ENCODE peak calls at places on chromosomes 4 and X, in seven cellular contexts. E is astrocyte of the spinal cord, T is heart left ventricle, N is DND-41, U is bronchial epithelial cell, W is fibroblast of lung, V is cardiac fibroblast. M is an unnamed sample.

GRCh38 chr4:70778888-70779422 is 57.2 kb downstream of the RUFY3 start:
- DNase-seq in E (no peak), T (no peak), N (no peak), U (peak), W (peak), V (peak), M (no peak)

GRCh38 chr4:154928640-154929257 is 147.7 kb downstream of the RBM46 start:
- DNase-seq in E (peak), T (no peak), N (no peak), U (peak), W (peak), V (peak), M (peak)

GRCh38 chr4:60746172-60746571 is 454.0 kb upstream of the ADGRL3 start:
- DNase-seq in E (no peak), T (no peak), N (no peak), U (peak), W (no peak), V (no peak), M (no peak)

GRCh38 chr4:6658635-6659075 is 18.2 kb downstream of the MRFAP1 start:
- DNase-seq in E (no peak), T (peak), N (no peak), U (no peak), W (peak), V (peak), M (no peak)

GRCh38 chr4:12723849-12724447 is 760.2 kb downstream of the RAB28 start:
- DNase-seq in E (no peak), T (peak), N (no peak), U (no peak), W (no peak), V (peak), M (no peak)

GRCh38 chrX:146238173-146238572 is 420.5 kb downstream of the SLITRK2 start:
- DNase-seq in E (no peak), T (no peak), N (no peak), U (peak), W (no peak), V (no peak), M (no peak)

GRCh38 chr4:82721819-82722423 is 76.7 kb downstream of the SCD5 start:
- DNase-seq in E (no peak), T (peak), N (peak), U (peak), W (peak), V (no peak), M (no peak)

GRCh38 chr4:153197301-153197700 is 6.9 kb upstream of the TRIM2 start:
- DNase-seq in E (no peak), T (no peak), N (no peak), U (no peak), W (no peak), V (no peak), M (no peak)

GRCh38 chr4:154622598-154622997 is 10.1 kb upstream of the FGG start:
- DNase-seq in E (peak), T (no peak), N (peak), U (peak), W (peak), V (peak), M (no peak)

GRCh38 chr4:85500110-85500867 is 25.3 kb downstream of the ARHGAP24 start:
- DNase-seq in E (no peak), T (no peak), N (no peak), U (peak), W (peak), V (no peak), M (no peak)

GRCh38 chrX:105463483-105463882 is 243.0 kb upstream of the TEX13A start:
- DNase-seq in E (no peak), T (no peak), N (no peak), U (peak), W (peak), V (peak), M (no peak)

GRCh38 chr4:114272226-114272625 is 292.8 kb upstream of the ARSJ start:
- DNase-seq in E (peak), T (no peak), N (no peak), U (peak), W (peak), V (peak), M (peak)

GRCh38 chrX:47540754-47541538 is 20.1 kb upstream of the ARAF start:
- DNase-seq in E (peak), T (peak), N (no peak), U (peak), W (peak), V (peak), M (peak)

GRCh38 chr4:30413915-30414314 is 306.3 kb upstream of the PCDH7 start:
- DNase-seq in E (no peak), T (no peak), N (no peak), U (no peak), W (no peak), V (no peak), M (no peak)

GRCh38 chrX:4240541-4241194 is 527.2 kb upstream of the PRKX start:
- DNase-seq in E (no peak), T (no peak), N (peak), U (no peak), W (no peak), V (no peak), M (no peak)

GRCh38 chr4:77176606-77177005 is 19.6 kb downstream of the CCNG2 start:
- DNase-seq in E (no peak), T (no peak), N (no peak), U (peak), W (no peak), V (no peak), M (no peak)

GRCh38 chr4:185201983-185202962 is 1.5 kb downstream of the CFAP97 start:
- DNase-seq in E (no peak), T (no peak), N (no peak), U (no peak), W (peak), V (peak), M (no peak)

GRCh38 chrX:4091046-4091760 is 377.8 kb upstream of the PRKX start:
- DNase-seq in E (no peak), T (no peak), N (no peak), U (peak), W (no peak), V (no peak), M (no peak)

GRCh38 chr4:39062094-39062493 is at the start of gene KLHL5:
- DNase-seq in E (peak), T (no peak), N (no peak), U (no peak), W (no peak), V (no peak), M (no peak)

GRCh38 chr4:16686195-16686594 is 212.2 kb downstream of the LDB2 start:
- DNase-seq in E (peak), T (no peak), N (no peak), U (peak), W (peak), V (peak), M (peak)

GRCh38 chrX:137916090-137916746 is 350.3 kb downstream of the ZIC3 start:
- DNase-seq in E (no peak), T (no peak), N (no peak), U (no peak), W (no peak), V (no peak), M (no peak)

GRCh38 chrX:132127748-132128147 is at the start of gene FRMD7:
- DNase-seq in E (peak), T (no peak), N (no peak), U (no peak), W (peak), V (peak), M (no peak)

GRCh38 chrX:36963852-36964251 is 44.3 kb upstream of the FAM47C start:
- DNase-seq in E (no peak), T (no peak), N (no peak), U (no peak), W (no peak), V (no peak), M (no peak)

GRCh38 chrX:74015379-74016019 is 288.5 kb upstream of the ZCCHC13 start:
- DNase-seq in E (peak), T (peak), N (peak), U (peak), W (peak), V (peak), M (peak)

GRCh38 chr4:8272472-8273428 is 3.2 kb downstream of the HTRA3 start:
- DNase-seq in E (no peak), T (peak), N (no peak), U (no peak), W (peak), V (peak), M (no peak)

GRCh38 chr4:7744131-7744804 is 195.4 kb downstream of the AFAP1 start:
- DNase-seq in E (no peak), T (no peak), N (no peak), U (no peak), W (no peak), V (no peak), M (no peak)

GRCh38 chr4:135185256-135185655 is 983.7 kb upstream of the PABPC4L start:
- DNase-seq in E (no peak), T (no peak), N (no peak), U (peak), W (no peak), V (no peak), M (no peak)

GRCh38 chrX:46840946-46841740 is 4.3 kb downstream of the RP2 start:
- DNase-seq in E (no peak), T (peak), N (no peak), U (peak), W (peak), V (peak), M (no peak)

GRCh38 chr4:13367244-13367643 is 116.9 kb downstream of the RAB28 start:
- DNase-seq in E (no peak), T (no peak), N (no peak), U (no peak), W (no peak), V (no peak), M (no peak)

GRCh38 chrX:641671-642435 is 11.3 kb downstream of the SHOX start:
- DNase-seq in E (no peak), T (no peak), N (no peak), U (no peak), W (no peak), V (no peak), M (no peak)

GRCh38 chr4:158817562-158818370 is 48.9 kb downstream of the FNIP2 start:
- DNase-seq in E (no peak), T (no peak), N (no peak), U (no peak), W (no peak), V (no peak), M (no peak)

GRCh38 chr4:127622923-127623754 is 9.6 kb upstream of the INTU start:
- DNase-seq in E (peak), T (no peak), N (no peak), U (peak), W (peak), V (peak), M (no peak)

GRCh38 chrX:17842769-17843525 is 18.2 kb downstream of the RAI2 start:
- DNase-seq in E (no peak), T (no peak), N (no peak), U (peak), W (peak), V (no peak), M (no peak)

GRCh38 chr4:99202536-99202935 is 16.5 kb downstream of the ADH6 start:
- DNase-seq in E (no peak), T (peak), N (no peak), U (no peak), W (peak), V (peak), M (no peak)

GRCh38 chrX:46662594-46662993 is 89.0 kb downstream of the CHST7 start:
- DNase-seq in E (no peak), T (no peak), N (no peak), U (no peak), W (no peak), V (no peak), M (no peak)

DNA sequence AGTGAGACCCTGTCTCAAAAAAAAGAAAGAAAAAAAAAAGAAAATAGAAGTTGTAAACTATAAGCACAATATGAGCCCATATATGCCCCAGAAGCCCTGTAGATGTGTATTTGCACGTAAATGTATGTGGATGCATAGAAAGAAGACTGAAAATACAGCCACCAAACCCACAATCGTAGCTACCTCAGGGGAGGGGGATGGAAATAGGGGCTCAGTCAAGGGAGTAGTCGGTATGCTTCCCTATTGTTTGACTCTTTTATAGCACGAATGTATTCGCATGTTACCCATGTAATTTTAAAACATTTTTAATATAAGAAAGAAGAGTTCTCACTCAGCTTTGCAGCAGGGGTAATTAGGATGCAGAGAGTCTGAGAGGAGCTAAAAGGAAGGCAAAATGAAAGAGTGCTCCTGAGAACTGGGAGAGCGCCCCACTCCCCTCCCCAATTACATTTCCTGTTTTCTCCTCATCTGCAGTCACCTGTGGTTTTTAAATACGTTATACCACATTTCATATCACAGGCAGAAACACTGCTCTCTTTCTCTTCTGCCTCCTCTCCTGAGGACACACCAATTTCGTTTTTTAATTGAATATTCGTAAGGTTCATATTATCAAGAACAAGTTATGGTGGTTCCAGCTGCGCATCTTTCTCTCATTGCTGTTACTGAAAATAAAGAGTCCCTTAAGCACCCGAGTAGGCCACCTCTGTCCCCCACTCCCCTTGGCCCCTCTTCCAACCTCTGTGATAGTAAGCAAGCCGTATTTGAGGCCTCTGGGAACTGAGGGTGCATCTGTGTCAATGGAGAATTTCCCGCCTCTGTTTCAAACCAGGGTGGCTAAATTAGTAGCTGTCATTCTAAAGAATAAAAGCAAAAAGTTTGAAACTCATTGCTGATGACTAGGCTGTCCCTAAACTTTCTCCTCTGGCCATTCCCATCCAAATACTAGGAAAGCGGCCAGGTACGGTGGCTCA is 10.7 kb downstream of the SEPTIN6 start:
- DNase-seq in E (no peak), T (no peak), N (peak), U (no peak), W (no peak), V (no peak), M (no peak)
- H3K4me3 ChIP-seq in E (no peak), T (no peak), N (no peak), U (no peak), W (no peak), V (no peak), M (no peak)

GRCh38 chr4:149896428-149896827 is 80.8 kb upstream of the IQCM start:
- DNase-seq in E (peak), T (peak), N (no peak), U (peak), W (peak), V (peak), M (peak)

GRCh38 chr4:149901128-149901527 is 85.5 kb upstream of the IQCM start:
- DNase-seq in E (no peak), T (no peak), N (no peak), U (no peak), W (no peak), V (no peak), M (no peak)

DNA sequence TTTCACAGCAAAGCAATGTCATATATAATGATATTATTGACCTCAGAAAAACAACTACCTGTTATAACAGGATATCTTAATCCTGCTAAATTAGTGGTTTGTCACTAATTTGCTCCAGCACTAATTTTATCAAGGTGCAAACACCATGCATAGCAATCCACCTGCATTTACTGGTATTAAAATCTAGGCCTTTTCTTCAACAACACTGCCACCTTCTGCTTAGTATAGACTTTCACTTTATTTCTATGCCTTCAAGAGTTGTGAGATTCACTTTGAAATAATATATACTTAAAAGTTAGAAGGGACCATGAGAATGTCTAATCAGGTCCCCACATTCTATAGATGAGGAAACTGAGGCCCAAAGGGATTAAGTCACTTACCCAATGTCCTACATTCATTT is 82.1 kb upstream of the IQCM start:
- DNase-seq in E (peak), T (no peak), N (no peak), U (peak), W (peak), V (peak), M (no peak)
- TF ChIP-seq CTCF in E (no peak), T (peak), N (peak), U (peak), W (peak), V (peak), M (peak)

GRCh38 chr4:79467246-79467932 is 59.4 kb upstream of the GK2 start:
- DNase-seq in E (peak), T (no peak), N (no peak), U (peak), W (peak), V (peak), M (no peak)
- H3K4me3 ChIP-seq in E (no peak), T (no peak), N (no peak), U (no peak), W (no peak), V (no peak), M (no peak)

GRCh38 chrX:19902110-19902509 is 14.7 kb upstream of the SH3KBP1 start:
- DNase-seq in E (no peak), T (peak), N (no peak), U (no peak), W (no peak), V (peak), M (no peak)

GRCh38 chrX:19893722-19894121 is 6.3 kb upstream of the SH3KBP1 start:
- DNase-seq in E (peak), T (no peak), N (no peak), U (peak), W (no peak), V (peak), M (no peak)

GRCh38 chrX:19899234-19899788 is 11.9 kb upstream of the SH3KBP1 start:
- DNase-seq in E (no peak), T (no peak), N (no peak), U (no peak), W (peak), V (no peak), M (no peak)

DNA sequence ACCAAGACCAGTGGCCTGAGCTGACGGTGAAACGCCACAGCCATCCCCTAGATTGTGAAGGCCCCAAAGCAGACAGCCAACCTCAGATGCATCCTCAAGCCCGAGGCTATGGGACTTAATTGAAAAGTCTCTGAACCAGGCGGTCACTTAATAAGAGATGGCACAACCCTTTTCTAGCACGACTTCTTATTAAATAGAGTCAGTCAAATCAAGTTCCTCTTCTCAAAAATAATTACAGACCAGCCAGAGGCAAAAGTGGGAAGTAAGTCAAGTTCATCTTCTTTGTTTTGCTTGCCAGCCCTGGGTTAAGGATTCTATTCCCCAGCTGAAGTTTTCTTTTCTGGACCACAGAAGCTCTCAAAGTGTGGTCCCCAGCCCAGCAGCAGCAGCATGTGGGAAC is 9.7 kb upstream of the SH3KBP1 start:
- DNase-seq in E (no peak), T (no peak), N (no peak), U (no peak), W (no peak), V (no peak), M (no peak)
- TF ChIP-seq CTCF in E (no peak), T (no peak), N (no peak), U (no peak), W (no peak), V (no peak), M (no peak)

DNA sequence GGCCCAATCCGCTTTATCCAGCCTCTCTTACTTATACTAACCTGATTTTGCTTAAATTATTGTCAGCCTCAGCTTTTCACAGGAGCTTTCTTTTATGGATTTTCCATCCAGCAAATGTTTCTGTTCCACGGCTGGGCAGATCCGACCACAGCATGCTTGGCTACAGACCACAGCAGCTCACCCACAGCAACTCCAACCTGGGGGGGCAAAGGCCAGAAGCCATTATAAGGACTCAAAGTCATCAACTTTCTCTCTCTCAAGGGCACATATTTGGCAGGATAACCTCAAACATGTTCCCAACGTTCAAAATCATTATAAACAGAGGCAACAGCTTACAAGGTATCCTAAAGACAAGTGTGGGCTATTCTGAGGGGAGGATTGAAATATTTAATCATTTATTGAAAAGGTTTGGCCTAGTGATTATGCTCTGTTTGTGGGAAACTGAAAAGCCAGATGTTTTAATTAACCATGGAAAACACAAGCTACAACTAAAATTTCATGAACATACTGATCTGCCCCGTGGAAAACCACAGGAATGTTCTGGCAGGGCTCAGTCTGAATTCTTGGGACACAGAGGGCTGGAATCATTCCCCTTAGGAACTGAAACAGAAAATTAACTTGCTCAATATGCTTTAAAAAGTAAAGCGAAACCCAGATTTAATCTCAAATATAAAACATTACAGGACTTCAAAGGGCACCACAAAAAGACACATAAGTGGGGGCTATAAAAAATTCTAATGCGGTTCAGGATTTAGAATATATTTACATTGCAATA is 71.2 kb downstream of the APBB2 start:
- DNase-seq in E (peak), T (peak), N (no peak), U (peak), W (peak), V (peak), M (peak)
- H3K4me3 ChIP-seq in E (no peak), T (peak), N (no peak), U (no peak), W (peak), V (no peak), M (no peak)

GRCh38 chr4:145541266-145541770 is 59.7 kb downstream of the SMAD1 start:
- DNase-seq in E (no peak), T (no peak), N (no peak), U (peak), W (no peak), V (peak), M (no peak)
- TF ChIP-seq CTCF in E (no peak), T (no peak), N (no peak), U (no peak), W (no peak), V (no peak), M (no peak)